ENCODE peak calls at places on chromosomes 4 and X, in four cellular contexts. W is nephron progenitor cell, B is SK-N-SH, T is kidney epithelial cell. C is an unnamed sample.

GRCh38 chr4:184747034-184747830 is 13.3 kb upstream of the CENPU start:
- DNase-seq in T (no peak), B (no peak), W (no peak), C (no peak)

GRCh38 chrX:72027024-72027913 is 104.4 kb downstream of the RTL5 start:
- DNase-seq in W (no peak), T (no peak), B (no peak), C (no peak)

GRCh38 chrX:55488559-55489314 is 911 bp downstream of the USP51 start:
- DNase-seq in W (peak; percentile 67), T (no peak), B (peak; percentile 83), C (peak; percentile 8)

GRCh38 chr4:168740686-168741085 is 243.8 kb downstream of the PALLD start:
- DNase-seq in W (no peak), B (no peak), T (no peak), C (no peak)

GRCh38 chr4:112266823-112267222 is 18.9 kb downstream of the TIFA start:
- DNase-seq in B (peak; percentile 12), W (no peak), T (no peak), C (no peak)

GRCh38 chrX:133215747-133216146 is 2.4 kb downstream of the TFDP3 start:
- DNase-seq in B (peak; percentile 40), T (no peak), W (peak; percentile 38), C (no peak)

GRCh38 chr4:84685105-84685504 is 102.2 kb downstream of the CDS1 start:
- DNase-seq in W (no peak), T (no peak), B (no peak), C (no peak)

GRCh38 chr4:40842318-40842717 is 92.6 kb downstream of the NSUN7 start:
- DNase-seq in T (no peak), B (no peak), W (no peak), C (no peak)

GRCh38 chr4:25654971-25655963 is at the start of gene SLC34A2:
- DNase-seq in W (peak; percentile 72), T (no peak), B (peak; percentile 33), C (no peak)

GRCh38 chr4:168309781-168310180 is 8.8 kb downstream of the DDX60 start:
- DNase-seq in W (no peak), B (peak; percentile 30), T (no peak), C (no peak)

GRCh38 chr4:48698029-48698901 is 81.8 kb downstream of the FRYL start:
- DNase-seq in T (peak; percentile 58), W (no peak), B (no peak), C (no peak)

GRCh38 chr4:70713453-70714026 is 8.2 kb upstream of the RUFY3 start:
- DNase-seq in T (no peak), B (no peak), W (no peak), C (peak; percentile 47)

GRCh38 chr4:10089346-10089745 is 27.3 kb downstream of the WDR1 start:
- DNase-seq in T (peak; percentile 73), W (no peak), B (no peak), C (no peak)

GRCh38 chr4:103075894-103076776 is at the start of gene SLC9B2:
- DNase-seq in B (peak; percentile 80), T (no peak), W (peak; percentile 71), C (no peak)

GRCh38 chr4:176498857-176499256 is 179.1 kb downstream of the SPCS3 start:
- DNase-seq in W (no peak), T (no peak), B (no peak), C (no peak)

GRCh38 chr4:150257338-150257737 is 179.1 kb downstream of the DCLK2 start:
- DNase-seq in W (no peak), B (no peak), T (no peak), C (no peak)

GRCh38 chr4:52588097-52588496 is 71.0 kb downstream of the USP46 start:
- DNase-seq in B (peak; percentile 56), T (no peak), W (peak; percentile 36), C (no peak)

GRCh38 chr4:109321232-109321631 is 18.8 kb upstream of the COL25A1 start:
- DNase-seq in B (no peak), T (no peak), W (no peak), C (peak; percentile 17)

GRCh38 chr4:151728679-151729078 is 32.1 kb downstream of the GATB start:
- DNase-seq in B (no peak), T (no peak), W (no peak), C (no peak)

GRCh38 chrX:85107407-85107806 is 103.7 kb downstream of the APOOL start:
- DNase-seq in B (no peak), T (no peak), W (no peak), C (no peak)

GRCh38 chr4:47213971-47214370 is 182.6 kb downstream of the GABRB1 start:
- DNase-seq in B (no peak), T (peak; percentile 83), W (no peak), C (no peak)

GRCh38 chr4:157004279-157005161 is 32.9 kb upstream of the PDGFC start:
- DNase-seq in W (no peak), B (no peak), T (no peak), C (no peak)

GRCh38 chr4:8639777-8640720 is 47.5 kb downstream of the CPZ start:
- DNase-seq in W (peak; percentile 58), T (no peak), B (no peak), C (no peak)

GRCh38 chr4:144291164-144291563 is 150.6 kb upstream of the GYPA start:
- DNase-seq in W (no peak), B (no peak), T (no peak), C (no peak)

GRCh38 chr4:37648084-37648817 is 37.9 kb downstream of the RELL1 start:
- DNase-seq in T (peak; percentile 90), W (peak; percentile 33), B (no peak), C (no peak)

GRCh38 chr4:146029939-146030710 is 91.5 kb upstream of the ZNF827 start:
- DNase-seq in B (no peak), T (no peak), W (peak; percentile 12), C (peak; percentile 48)

GRCh38 chr4:141675384-141675783 is 39.0 kb downstream of the IL15 start:
- DNase-seq in B (no peak), W (no peak), T (no peak), C (no peak)

GRCh38 chr4:73978886-73979285 is 2.9 kb downstream of the PF4 start:
- DNase-seq in B (no peak), W (no peak), T (no peak), C (no peak)

GRCh38 chr4:186137193-186137792 is 32.8 kb downstream of the FAM149A start:
- DNase-seq in W (no peak), T (no peak), B (peak; percentile 55), C (no peak)

GRCh38 chr4:71415491-71415890 is 76.7 kb downstream of the SLC4A4 start:
- DNase-seq in W (no peak), T (no peak), B (no peak), C (no peak)

GRCh38 chrX:93419642-93420041 is 253.7 kb downstream of the NAP1L3 start:
- DNase-seq in T (no peak), W (no peak), B (no peak), C (no peak)

GRCh38 chr4:22515888-22516541 is at the start of gene ADGRA3:
- DNase-seq in T (no peak), B (peak; percentile 94), W (peak; percentile 87), C (no peak)

GRCh38 chr4:37601527-37601926 is 84.6 kb downstream of the RELL1 start:
- DNase-seq in B (no peak), W (no peak), T (no peak), C (no peak)

GRCh38 chr4:132863619-132864018 is 285.5 kb upstream of the PCDH10 start:
- DNase-seq in B (no peak), T (no peak), W (no peak), C (no peak)

GRCh38 chrX:13894888-13895564 is 78.1 kb upstream of the GPM6B start:
- DNase-seq in T (no peak), W (no peak), B (no peak), C (no peak)

C was measured in GM12878.